ENCODE peak calls at places on chromosomes 5 and 9, in ten cellular contexts. One of them, this sample, is unnamed.

GRCh38 chr9:128685636-128686489 is 3.2 kb upstream of the SET start:
- DNase-seq in pancreas: no peak
- DNase-seq in activated CD4-positive, alpha-beta T cell treated with anti-CD3 and anti-CD28 coated beads, Interleukin-2, amount 50 U/mL, for 1 hour: no peak
- DNase-seq in G401: no peak
- DNase-seq in HuH-7: no peak
- DNase-seq in HEK293T: no peak
- DNase-seq in KBM-7: peak
- DNase-seq in foreskin keratinocyte: no peak
- DNase-seq in adrenal gland: no peak
- DNase-seq in glutamatergic neuron: no peak
- DNase-seq in this sample: no peak

GRCh38 chr5:142072488-142072887 is 36.1 kb upstream of the NDFIP1 start:
- DNase-seq in pancreas: no peak
- DNase-seq in activated CD4-positive, alpha-beta T cell treated with anti-CD3 and anti-CD28 coated beads, Interleukin-2, amount 50 U/mL, for 1 hour: no peak
- DNase-seq in G401: no peak
- DNase-seq in HuH-7: no peak
- DNase-seq in HEK293T: no peak
- DNase-seq in KBM-7: peak
- DNase-seq in foreskin keratinocyte: no peak
- DNase-seq in adrenal gland: no peak
- DNase-seq in glutamatergic neuron: no peak
- DNase-seq in this sample: no peak

GRCh38 chr5:143245929-143246561 is 157.4 kb downstream of the NR3C1 start:
- DNase-seq in pancreas: no peak
- DNase-seq in activated CD4-positive, alpha-beta T cell treated with anti-CD3 and anti-CD28 coated beads, Interleukin-2, amount 50 U/mL, for 1 hour: no peak
- DNase-seq in G401: peak
- DNase-seq in HuH-7: no peak
- DNase-seq in HEK293T: no peak
- DNase-seq in KBM-7: no peak
- DNase-seq in foreskin keratinocyte: peak
- DNase-seq in adrenal gland: peak
- DNase-seq in glutamatergic neuron: no peak
- DNase-seq in this sample: no peak

GRCh38 chr5:132294728-132295504 is 722 bp downstream of the SLC22A4 start:
- DNase-seq in pancreas: peak
- DNase-seq in activated CD4-positive, alpha-beta T cell treated with anti-CD3 and anti-CD28 coated beads, Interleukin-2, amount 50 U/mL, for 1 hour: peak
- DNase-seq in G401: peak
- DNase-seq in HuH-7: no peak
- DNase-seq in HEK293T: no peak
- DNase-seq in KBM-7: peak
- DNase-seq in foreskin keratinocyte: peak
- DNase-seq in adrenal gland: peak
- DNase-seq in glutamatergic neuron: peak
- DNase-seq in this sample: no peak

GRCh38 chr5:8730194-8730593 is 815.7 kb downstream of the SEMA5A start:
- DNase-seq in pancreas: no peak
- DNase-seq in activated CD4-positive, alpha-beta T cell treated with anti-CD3 and anti-CD28 coated beads, Interleukin-2, amount 50 U/mL, for 1 hour: no peak
- DNase-seq in G401: no peak
- DNase-seq in HuH-7: no peak
- DNase-seq in HEK293T: no peak
- DNase-seq in KBM-7: no peak
- DNase-seq in foreskin keratinocyte: no peak
- DNase-seq in adrenal gland: no peak
- DNase-seq in glutamatergic neuron: no peak
- DNase-seq in this sample: no peak

GRCh38 chr5:113020461-113021273 is 44.1 kb downstream of the DCP2 start:
- DNase-seq in pancreas: no peak
- DNase-seq in activated CD4-positive, alpha-beta T cell treated with anti-CD3 and anti-CD28 coated beads, Interleukin-2, amount 50 U/mL, for 1 hour: peak
- DNase-seq in G401: no peak
- DNase-seq in HuH-7: no peak
- DNase-seq in HEK293T: no peak
- DNase-seq in KBM-7: no peak
- DNase-seq in foreskin keratinocyte: peak
- DNase-seq in adrenal gland: no peak
- DNase-seq in glutamatergic neuron: no peak
- DNase-seq in this sample: no peak

GRCh38 chr5:141799507-141800167 is 78.6 kb downstream of the PCDH1 start:
- DNase-seq in pancreas: no peak
- DNase-seq in activated CD4-positive, alpha-beta T cell treated with anti-CD3 and anti-CD28 coated beads, Interleukin-2, amount 50 U/mL, for 1 hour: no peak
- DNase-seq in G401: no peak
- DNase-seq in HuH-7: no peak
- DNase-seq in HEK293T: no peak
- DNase-seq in KBM-7: no peak
- DNase-seq in foreskin keratinocyte: no peak
- DNase-seq in adrenal gland: no peak
- DNase-seq in glutamatergic neuron: no peak
- DNase-seq in this sample: no peak

GRCh38 chr5:94276751-94277150 is 341.7 kb downstream of the KIAA0825 start:
- DNase-seq in pancreas: no peak
- DNase-seq in activated CD4-positive, alpha-beta T cell treated with anti-CD3 and anti-CD28 coated beads, Interleukin-2, amount 50 U/mL, for 1 hour: no peak
- DNase-seq in G401: no peak
- DNase-seq in HuH-7: no peak
- DNase-seq in HEK293T: no peak
- DNase-seq in KBM-7: no peak
- DNase-seq in foreskin keratinocyte: no peak
- DNase-seq in adrenal gland: peak
- DNase-seq in glutamatergic neuron: no peak
- DNase-seq in this sample: no peak

GRCh38 chr5:142324377-142324870 is 397 bp downstream of the SPRY4 start:
- DNase-seq in pancreas: peak
- DNase-seq in activated CD4-positive, alpha-beta T cell treated with anti-CD3 and anti-CD28 coated beads, Interleukin-2, amount 50 U/mL, for 1 hour: peak
- DNase-seq in G401: no peak
- DNase-seq in HuH-7: no peak
- DNase-seq in HEK293T: peak
- DNase-seq in KBM-7: no peak
- DNase-seq in foreskin keratinocyte: no peak
- DNase-seq in adrenal gland: peak
- DNase-seq in glutamatergic neuron: no peak
- DNase-seq in this sample: no peak

GRCh38 chr9:70058569-70059161 is 15.0 kb downstream of the MAMDC2 start:
- DNase-seq in pancreas: no peak
- DNase-seq in activated CD4-positive, alpha-beta T cell treated with anti-CD3 and anti-CD28 coated beads, Interleukin-2, amount 50 U/mL, for 1 hour: no peak
- DNase-seq in G401: no peak
- DNase-seq in HuH-7: no peak
- DNase-seq in HEK293T: no peak
- DNase-seq in KBM-7: no peak
- DNase-seq in foreskin keratinocyte: no peak
- DNase-seq in adrenal gland: no peak
- DNase-seq in glutamatergic neuron: no peak
- DNase-seq in this sample: no peak

GRCh38 chr5:136073714-136074113 is 44.9 kb downstream of the TGFBI start:
- DNase-seq in pancreas: no peak
- DNase-seq in activated CD4-positive, alpha-beta T cell treated with anti-CD3 and anti-CD28 coated beads, Interleukin-2, amount 50 U/mL, for 1 hour: no peak
- DNase-seq in G401: no peak
- DNase-seq in HuH-7: no peak
- DNase-seq in HEK293T: no peak
- DNase-seq in KBM-7: no peak
- DNase-seq in foreskin keratinocyte: no peak
- DNase-seq in adrenal gland: no peak
- DNase-seq in glutamatergic neuron: no peak
- DNase-seq in this sample: no peak

GRCh38 chr9:129400971-129401622 is 219.8 kb downstream of the C9orf50 start:
- DNase-seq in pancreas: peak
- DNase-seq in activated CD4-positive, alpha-beta T cell treated with anti-CD3 and anti-CD28 coated beads, Interleukin-2, amount 50 U/mL, for 1 hour: no peak
- DNase-seq in G401: no peak
- DNase-seq in HuH-7: no peak
- DNase-seq in HEK293T: no peak
- DNase-seq in KBM-7: no peak
- DNase-seq in foreskin keratinocyte: no peak
- DNase-seq in adrenal gland: no peak
- DNase-seq in glutamatergic neuron: no peak
- DNase-seq in this sample: no peak

GRCh38 chr5:154626876-154627552 is 128.2 kb upstream of the LARP1 start:
- DNase-seq in pancreas: no peak
- DNase-seq in activated CD4-positive, alpha-beta T cell treated with anti-CD3 and anti-CD28 coated beads, Interleukin-2, amount 50 U/mL, for 1 hour: no peak
- DNase-seq in G401: no peak
- DNase-seq in HuH-7: no peak
- DNase-seq in HEK293T: peak
- DNase-seq in KBM-7: no peak
- DNase-seq in foreskin keratinocyte: no peak
- DNase-seq in adrenal gland: no peak
- DNase-seq in glutamatergic neuron: no peak
- DNase-seq in this sample: no peak

GRCh38 chr9:95778957-95779356 is 96.5 kb upstream of the ERCC6L2 start:
- DNase-seq in pancreas: no peak
- DNase-seq in activated CD4-positive, alpha-beta T cell treated with anti-CD3 and anti-CD28 coated beads, Interleukin-2, amount 50 U/mL, for 1 hour: no peak
- DNase-seq in G401: no peak
- DNase-seq in HuH-7: no peak
- DNase-seq in HEK293T: no peak
- DNase-seq in KBM-7: no peak
- DNase-seq in foreskin keratinocyte: peak
- DNase-seq in adrenal gland: peak
- DNase-seq in glutamatergic neuron: no peak
- DNase-seq in this sample: no peak

GRCh38 chr5:139966856-139967255 is 76.2 kb downstream of the NRG2 start:
- DNase-seq in pancreas: no peak
- DNase-seq in activated CD4-positive, alpha-beta T cell treated with anti-CD3 and anti-CD28 coated beads, Interleukin-2, amount 50 U/mL, for 1 hour: no peak
- DNase-seq in G401: no peak
- DNase-seq in HuH-7: no peak
- DNase-seq in HEK293T: no peak
- DNase-seq in KBM-7: no peak
- DNase-seq in foreskin keratinocyte: no peak
- DNase-seq in adrenal gland: no peak
- DNase-seq in glutamatergic neuron: no peak
- DNase-seq in this sample: no peak

GRCh38 chr9:100573655-100574260 is 4.1 kb upstream of the CAVIN4 start:
- DNase-seq in pancreas: no peak
- DNase-seq in activated CD4-positive, alpha-beta T cell treated with anti-CD3 and anti-CD28 coated beads, Interleukin-2, amount 50 U/mL, for 1 hour: no peak
- DNase-seq in G401: peak
- DNase-seq in HuH-7: no peak
- DNase-seq in HEK293T: no peak
- DNase-seq in KBM-7: no peak
- DNase-seq in foreskin keratinocyte: no peak
- DNase-seq in adrenal gland: no peak
- DNase-seq in glutamatergic neuron: no peak
- DNase-seq in this sample: no peak

This sample was measured in HAP-1.